ENCODE peak calls at places on chromosomes 1 and 21, in six cellular contexts. F is A549, M is HepG2, X is SK-N-SH, Q is H1, A is GM12878. W is an unnamed sample.

GRCh38 chr1:41773144-41773571 is 145.6 kb downstream of the HIVEP3 start:
- DNase-seq in F (no peak), A (no peak), M (no peak), X (no peak), Q (no peak), W (no peak)

GRCh38 chr21:28516996-28517592 is 475.6 kb downstream of the LTN1 start:
- DNase-seq in X (peak), Q (peak), F (peak), A (peak), M (peak), W (no peak)

GRCh38 chr1:116483481-116484309 is 87.1 kb downstream of the CD58 start:
- DNase-seq in M (no peak), A (no peak), X (peak), F (no peak), Q (no peak), W (no peak)

GRCh38 chr1:92691937-92692336 is 93.0 kb downstream of the EVI5 start:
- DNase-seq in X (no peak), Q (no peak), M (no peak), A (no peak), F (no peak), W (no peak)

GRCh38 chr1:5563861-5564577 is 428.2 kb downstream of the NPHP4 start:
- DNase-seq in Q (no peak), F (no peak), M (no peak), A (no peak), X (no peak), W (no peak)

GRCh38 chr21:35045539-35046222 is 3.4 kb downstream of the RUNX1 start:
- DNase-seq in Q (no peak), A (no peak), X (no peak), M (no peak), F (no peak), W (no peak)

GRCh38 chr1:51341876-51342496 is 11.6 kb upstream of the TTC39A start:
- DNase-seq in M (no peak), X (no peak), F (no peak), A (peak), Q (no peak), W (peak)

GRCh38 chr1:218080818-218081217 is 204.3 kb upstream of the RRP15 start:
- DNase-seq in A (no peak), X (no peak), M (no peak), Q (no peak), F (no peak), W (no peak)

GRCh38 chr1:1243807-1244191 is 2.7 kb downstream of the C1QTNF12 start:
- DNase-seq in Q (no peak), A (no peak), M (no peak), X (no peak), F (no peak), W (no peak)

GRCh38 chr21:42218836-42219605 is at the start of gene ABCG1:
- DNase-seq in X (peak), F (peak), M (no peak), Q (no peak), A (no peak), W (peak)

GRCh38 chr1:76501576-76502219 is 365.6 kb upstream of the ST6GALNAC5 start:
- DNase-seq in A (no peak), M (no peak), X (no peak), F (no peak), Q (no peak), W (no peak)

GRCh38 chr1:89175601-89176256 is at the start of gene GBP7:
- DNase-seq in X (no peak), F (no peak), Q (no peak), A (no peak), M (no peak), W (no peak)

GRCh38 chr1:117093091-117093534 is 28.4 kb downstream of the TRIM45 start:
- DNase-seq in F (no peak), M (no peak), X (no peak), A (no peak), Q (peak), W (peak)

GRCh38 chr21:16583567-16583966 is 853.8 kb downstream of the USP25 start:
- DNase-seq in A (no peak), X (no peak), M (no peak), F (no peak), Q (no peak), W (no peak)
- TF ChIP-seq MAX in A (no peak), X (no peak), M (no peak), F (no peak), Q (no peak), W (no peak)

DNA sequence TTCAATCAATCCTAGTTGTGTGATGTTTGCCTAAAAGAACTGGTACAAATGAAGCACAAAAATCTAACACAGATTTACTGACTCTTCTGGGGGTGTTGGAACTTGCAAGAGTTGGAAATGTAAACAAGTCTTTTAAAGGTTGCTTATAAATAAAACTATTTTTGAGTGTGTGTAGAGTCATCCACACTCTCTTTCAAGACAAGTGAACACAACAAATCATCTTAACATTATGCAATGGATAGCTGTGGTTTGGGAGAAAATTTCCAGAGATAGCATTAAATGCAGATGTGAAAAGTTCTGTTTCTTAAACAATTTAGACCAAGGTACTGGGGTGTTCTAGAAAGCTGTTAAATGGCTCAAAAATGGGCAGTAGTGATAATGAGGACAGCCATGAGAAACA is 28.7 kb downstream of the C1orf87 start:
- DNase-seq in M (no peak), X (no peak), F (no peak), Q (no peak), A (no peak), W (no peak)
- TF ChIP-seq EP300 in M (no peak), X (no peak), F (no peak), Q (no peak), A (no peak), W (no peak)

GRCh38 chr1:53470155-53470554 is 11.0 kb downstream of the DMRTB1 start:
- DNase-seq in F (peak), M (peak), A (no peak), X (no peak), Q (peak), W (peak)
- TF ChIP-seq MAX in F (no peak), M (no peak), A (no peak), X (no peak), Q (peak), W (no peak)

DNA sequence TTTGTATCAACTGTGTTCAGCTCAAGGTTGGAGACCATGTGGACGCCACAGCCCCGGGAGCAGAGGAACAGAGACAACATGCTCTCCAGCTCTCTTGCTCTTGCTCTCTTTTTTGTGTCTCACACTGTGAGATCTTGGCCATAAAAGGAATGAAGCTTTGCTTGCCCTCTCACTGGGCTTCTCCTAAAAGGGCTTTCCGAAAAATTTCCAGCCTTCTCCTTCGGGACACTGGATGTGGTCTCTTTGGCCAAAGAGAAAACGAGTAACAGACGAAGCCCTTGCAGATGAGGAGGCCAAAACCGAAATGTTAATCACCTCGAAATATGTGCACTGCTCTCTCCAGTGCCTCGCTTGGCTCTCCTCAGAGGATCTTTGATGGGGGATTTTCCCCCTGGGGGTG is 68.5 kb upstream of the ANGPTL1 start:
- DNase-seq in Q (no peak), A (no peak), M (no peak), F (no peak), X (no peak), W (no peak)
- TF ChIP-seq EP300 in Q (no peak), A (no peak), M (no peak), F (no peak), X (no peak), W (no peak)

DNA sequence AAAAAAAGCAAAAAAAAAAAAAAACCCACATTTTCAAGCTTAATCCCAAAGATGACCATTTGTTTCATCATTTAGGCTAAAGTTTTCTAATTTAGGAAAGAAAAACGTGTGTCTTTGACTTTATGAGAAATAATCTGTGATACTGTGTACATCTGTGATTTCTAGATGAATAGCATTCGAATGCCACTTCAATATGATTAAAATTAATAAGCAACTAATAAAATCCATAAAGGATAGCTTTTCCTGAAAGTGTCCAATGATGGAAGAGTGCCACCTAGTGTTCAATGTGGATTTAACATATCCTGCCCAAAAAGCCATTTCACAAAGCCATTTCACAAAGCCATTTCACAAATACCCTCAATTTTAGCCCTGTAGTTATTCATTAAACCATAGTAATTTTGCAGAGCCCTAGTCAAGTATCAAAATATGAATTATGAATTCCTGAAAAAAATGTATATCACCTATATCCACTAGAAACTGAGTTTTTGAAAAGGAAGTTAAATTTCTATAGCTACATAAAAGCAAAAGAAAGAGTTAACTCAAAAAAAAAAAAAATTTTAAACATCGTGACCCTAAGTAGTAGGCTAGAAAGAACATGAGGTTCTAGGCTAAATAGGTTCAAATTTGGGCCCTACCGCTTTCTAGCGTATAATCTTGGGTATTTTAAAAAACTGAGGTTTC is 19.1 kb downstream of the NME7 start:
- DNase-seq in A (peak), X (peak), F (no peak), Q (no peak), M (peak), W (peak)
- TF ChIP-seq MAX in A (no peak), X (no peak), F (no peak), Q (no peak), M (no peak), W (no peak)

DNA sequence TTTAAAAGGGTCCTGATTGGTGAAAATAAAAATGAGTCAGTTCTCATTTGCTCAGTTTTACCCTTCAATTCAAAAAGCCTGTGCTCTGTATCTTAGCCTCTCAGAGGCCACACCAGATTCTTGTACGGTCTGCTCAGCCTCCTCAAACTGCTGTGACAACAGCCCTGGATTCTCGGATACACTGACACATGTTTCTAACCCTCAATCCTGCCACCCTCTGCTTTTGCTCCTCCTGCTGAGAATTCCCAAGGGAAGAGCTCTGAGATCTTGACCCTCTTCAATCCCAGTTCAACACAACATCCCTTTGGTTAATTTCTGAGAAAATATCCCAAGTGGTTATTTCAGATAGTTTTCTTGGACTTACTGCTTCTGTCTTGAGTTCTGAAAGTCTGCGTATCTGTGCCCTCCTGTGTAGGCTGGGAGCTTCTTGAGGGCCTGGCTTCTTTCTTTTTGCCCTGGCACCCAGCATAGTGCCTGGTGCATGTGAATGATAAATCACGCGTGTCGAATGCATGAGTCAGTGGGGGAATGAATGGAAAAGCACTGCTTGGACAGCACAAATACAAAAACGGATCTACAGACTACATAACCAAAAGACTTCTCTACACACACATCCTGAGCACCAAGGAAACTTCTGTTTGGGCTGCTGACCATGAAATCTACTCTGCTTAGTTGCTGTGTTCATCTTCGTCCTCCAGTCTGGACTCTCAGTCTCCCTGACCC is 24.5 kb downstream of the IRF2BP2 start:
- DNase-seq in Q (no peak), M (no peak), X (no peak), F (no peak), A (no peak), W (no peak)
- TF ChIP-seq EP300 in Q (no peak), M (no peak), X (no peak), F (no peak), A (no peak), W (no peak)

GRCh38 chr1:33872275-33872674 is 8.4 kb downstream of the HMGB4 start:
- DNase-seq in Q (no peak), A (no peak), X (no peak), M (no peak), F (no peak), W (no peak)

GRCh38 chr1:33875857-33876256 is 12.0 kb downstream of the HMGB4 start:
- DNase-seq in F (no peak), X (no peak), A (no peak), M (no peak), Q (no peak), W (no peak)

GRCh38 chr1:33867684-33868083 is 3.8 kb downstream of the HMGB4 start:
- DNase-seq in X (no peak), F (no peak), A (no peak), Q (no peak), M (no peak), W (no peak)

GRCh38 chr1:33876970-33877680 is 13.2 kb downstream of the HMGB4 start:
- DNase-seq in A (no peak), Q (no peak), X (no peak), F (no peak), M (no peak), W (no peak)

DNA sequence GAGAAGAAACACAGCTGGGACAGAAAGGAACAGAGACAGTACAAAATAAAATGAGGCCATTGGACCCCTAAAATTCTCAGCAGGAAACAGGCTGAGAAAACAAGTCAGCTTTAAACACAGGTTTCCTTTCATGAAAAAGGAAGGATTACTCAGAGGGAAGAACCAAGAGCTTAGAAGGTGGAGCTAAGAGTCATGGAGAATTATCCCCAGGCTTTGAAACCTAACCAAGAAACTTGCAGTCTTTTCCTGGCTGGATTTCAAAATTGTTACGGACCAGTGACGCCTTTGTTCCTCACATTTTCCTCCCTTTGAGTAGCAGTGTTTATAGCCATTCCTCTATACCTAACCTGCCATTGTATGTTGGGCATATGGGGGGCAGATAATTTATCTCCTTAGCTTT is 8.8 kb downstream of the HMGB4 start:
- DNase-seq in X (no peak), A (no peak), M (no peak), F (no peak), Q (no peak), W (no peak)
- TF ChIP-seq MAX in X (no peak), A (no peak), M (no peak), F (no peak), Q (no peak), W (no peak)

DNA sequence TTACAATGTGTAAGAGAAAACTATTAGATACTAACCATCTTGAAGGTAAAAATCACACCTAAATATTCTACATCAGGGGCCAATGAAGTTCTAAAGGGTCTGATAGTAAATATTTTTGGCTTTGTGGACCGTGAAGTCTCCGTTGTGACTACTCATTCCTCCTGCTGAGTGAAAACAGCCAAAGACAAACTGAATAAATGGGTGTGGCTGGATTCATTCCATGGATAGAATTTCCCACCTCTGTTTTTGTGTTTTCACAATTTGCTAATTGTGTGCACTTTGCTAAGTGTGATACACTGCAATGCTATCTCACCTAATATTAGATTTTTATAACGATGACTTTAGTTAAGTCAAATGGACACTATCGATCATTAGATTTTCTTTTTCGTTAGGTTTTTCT is 1474.0 kb downstream of the PLA2G4A start:
- DNase-seq in A (no peak), F (no peak), Q (no peak), M (no peak), X (no peak), W (no peak)
- TF ChIP-seq EP300 in A (no peak), F (no peak), Q (no peak), M (no peak), X (no peak), W (no peak)